ENCODE peak calls at places on chromosomes 12 and 14, in seven cellular contexts. P is K562, Z is SK-N-SH, M is HCT116, K is H1, O is HepG2, J is GM12878. W is an unnamed sample.

GRCh38 chr12:128449146-128449894 is 182.3 kb downstream of the TMEM132C start:
- DNase-seq in K (no peak), O (no peak), J (no peak), Z (peak; percentile 27), M (no peak), P (no peak), W (no peak)

GRCh38 chr14:64569108-64570045 is 19.6 kb downstream of the PPP1R36 start:
- DNase-seq in Z (no peak), J (no peak), O (peak; percentile 10), M (peak; percentile 62), P (no peak), K (no peak), W (peak; percentile 40)

GRCh38 chr14:105419305-105420091 is at the start of gene MTA1:
- DNase-seq in M (no peak), Z (peak; percentile 86), O (peak; percentile 35), P (peak; percentile 78), J (no peak), K (no peak), W (peak; percentile 61)

GRCh38 chr12:87807127-87807526 is 222.1 kb downstream of the C12orf50 start:
- DNase-seq in P (no peak), J (no peak), K (no peak), Z (no peak), M (no peak), O (no peak), W (no peak)

GRCh38 chr14:77347746-77348145 is 26.9 kb downstream of the GSTZ1 start:
- DNase-seq in M (no peak), K (no peak), J (no peak), O (no peak), P (no peak), Z (no peak), W (no peak)

GRCh38 chr12:46181465-46181864 is 87.4 kb downstream of the SLC38A1 start:
- DNase-seq in M (no peak), O (no peak), K (no peak), J (no peak), P (no peak), Z (no peak), W (no peak)

GRCh38 chr14:84401631-84402030 is 1128.3 kb upstream of the FLRT2 start:
- DNase-seq in J (no peak), Z (no peak), P (no peak), K (no peak), O (no peak), M (no peak), W (no peak)

GRCh38 chr14:88470542-88471440 is 84.0 kb downstream of the PTPN21 start:
- DNase-seq in J (no peak), K (no peak), Z (no peak), P (no peak), O (no peak), M (no peak), W (no peak)

GRCh38 chr12:6956332-6956727 is 5.2 kb downstream of the PTPN6 start:
- DNase-seq in J (no peak), O (no peak), Z (peak; percentile 27), M (no peak), P (no peak), K (no peak), W (no peak)

GRCh38 chr14:51474854-51475253 is 176.9 kb upstream of the FRMD6 start:
- DNase-seq in O (no peak), P (no peak), J (no peak), M (no peak), K (no peak), Z (no peak), W (no peak)

GRCh38 chr12:113007166-113007565 is 28.8 kb downstream of the OAS2 start:
- DNase-seq in P (no peak), Z (no peak), K (no peak), J (no peak), O (peak; percentile 41), M (peak; percentile 4), W (no peak)

DNA sequence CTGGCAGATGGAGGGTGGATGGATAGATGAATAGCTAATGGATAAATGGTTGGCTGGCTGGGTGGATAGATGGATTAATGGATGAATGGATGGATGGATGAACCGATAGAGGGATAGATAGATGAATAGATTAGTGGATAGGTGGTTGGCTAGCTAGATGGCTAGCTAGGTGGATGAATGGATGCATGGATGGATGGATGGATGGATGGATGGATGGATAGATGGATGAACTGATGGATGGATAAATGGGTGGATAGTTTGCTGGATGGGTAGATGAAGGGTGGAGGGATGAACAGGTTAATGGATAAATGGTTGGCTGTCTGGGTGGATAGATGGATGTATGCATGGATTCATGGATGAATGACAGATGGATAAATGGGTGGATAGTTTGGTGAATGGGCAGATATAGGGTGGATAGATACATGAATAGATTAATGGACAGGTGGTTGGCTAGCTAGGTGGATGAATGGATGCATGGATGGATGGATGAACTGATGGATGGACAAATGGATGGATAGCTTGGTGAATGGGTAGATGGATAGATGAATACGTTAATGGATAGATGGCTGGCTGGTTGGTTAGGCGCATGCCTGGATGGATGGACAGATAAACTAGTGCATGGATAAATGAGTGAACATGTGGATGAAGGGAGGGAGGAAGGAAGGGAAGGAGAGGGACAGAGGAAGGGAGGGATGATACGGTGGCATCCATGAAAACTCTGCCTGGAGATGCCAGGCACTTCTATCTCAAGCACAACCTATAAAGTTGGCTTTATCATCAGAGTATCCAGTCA is 8.1 kb downstream of the SERPINA9 start:
- DNase-seq in O (no peak), P (no peak), Z (no peak), K (no peak), J (no peak), M (no peak), W (no peak)
- TF ChIP-seq JUND in O (no peak), P (no peak), Z (no peak), K (no peak), J (no peak), M (no peak), W (no peak)

DNA sequence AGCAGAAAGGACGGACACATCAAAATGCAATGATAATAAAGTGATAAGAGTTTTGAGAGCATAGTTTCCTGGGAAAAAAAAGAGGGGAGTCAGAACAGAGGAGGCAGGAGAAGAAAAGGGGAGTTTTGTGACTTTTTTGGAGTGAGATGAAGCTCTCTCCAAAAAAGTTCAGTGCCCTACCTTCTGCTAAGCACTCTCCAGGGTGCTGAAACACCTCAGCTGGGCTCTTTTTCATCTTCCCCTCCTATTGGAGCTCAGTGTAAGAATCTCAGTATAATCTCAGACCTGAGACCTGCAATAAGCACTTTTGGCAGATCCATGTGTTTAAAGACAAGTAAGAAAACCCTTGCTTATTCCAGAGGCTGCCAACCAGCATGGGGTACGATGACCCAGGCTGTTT is 58.9 kb upstream of the SRRM4 start:
- DNase-seq in K (no peak), M (no peak), O (no peak), J (no peak), P (no peak), Z (no peak), W (peak; percentile 38)
- TF ChIP-seq JUND in K (no peak), M (no peak), O (no peak), J (no peak), P (no peak), Z (no peak), W (no peak)

GRCh38 chr14:63223596-63223995 is 19.4 kb downstream of the RHOJ start:
- DNase-seq in P (no peak), J (no peak), M (no peak), Z (no peak), O (no peak), K (no peak), W (no peak)

GRCh38 chr14:63231733-63232132 is 27.5 kb downstream of the RHOJ start:
- DNase-seq in J (no peak), P (no peak), O (no peak), Z (no peak), M (no peak), K (no peak), W (no peak)

GRCh38 chr14:63228221-63228620 is 24.0 kb downstream of the RHOJ start:
- DNase-seq in P (no peak), O (no peak), Z (no peak), M (no peak), K (no peak), J (no peak), W (no peak)

GRCh38 chr14:63224196-63224595 is 20.0 kb downstream of the RHOJ start:
- DNase-seq in P (no peak), Z (no peak), O (no peak), J (no peak), K (no peak), M (no peak), W (no peak)

GRCh38 chr14:63229330-63230059 is 25.3 kb downstream of the RHOJ start:
- DNase-seq in O (no peak), P (no peak), J (no peak), Z (no peak), M (no peak), K (no peak), W (no peak)
- TF ChIP-seq JUND in O (no peak), P (no peak), J (no peak), Z (no peak), M (no peak), K (no peak), W (no peak)

DNA sequence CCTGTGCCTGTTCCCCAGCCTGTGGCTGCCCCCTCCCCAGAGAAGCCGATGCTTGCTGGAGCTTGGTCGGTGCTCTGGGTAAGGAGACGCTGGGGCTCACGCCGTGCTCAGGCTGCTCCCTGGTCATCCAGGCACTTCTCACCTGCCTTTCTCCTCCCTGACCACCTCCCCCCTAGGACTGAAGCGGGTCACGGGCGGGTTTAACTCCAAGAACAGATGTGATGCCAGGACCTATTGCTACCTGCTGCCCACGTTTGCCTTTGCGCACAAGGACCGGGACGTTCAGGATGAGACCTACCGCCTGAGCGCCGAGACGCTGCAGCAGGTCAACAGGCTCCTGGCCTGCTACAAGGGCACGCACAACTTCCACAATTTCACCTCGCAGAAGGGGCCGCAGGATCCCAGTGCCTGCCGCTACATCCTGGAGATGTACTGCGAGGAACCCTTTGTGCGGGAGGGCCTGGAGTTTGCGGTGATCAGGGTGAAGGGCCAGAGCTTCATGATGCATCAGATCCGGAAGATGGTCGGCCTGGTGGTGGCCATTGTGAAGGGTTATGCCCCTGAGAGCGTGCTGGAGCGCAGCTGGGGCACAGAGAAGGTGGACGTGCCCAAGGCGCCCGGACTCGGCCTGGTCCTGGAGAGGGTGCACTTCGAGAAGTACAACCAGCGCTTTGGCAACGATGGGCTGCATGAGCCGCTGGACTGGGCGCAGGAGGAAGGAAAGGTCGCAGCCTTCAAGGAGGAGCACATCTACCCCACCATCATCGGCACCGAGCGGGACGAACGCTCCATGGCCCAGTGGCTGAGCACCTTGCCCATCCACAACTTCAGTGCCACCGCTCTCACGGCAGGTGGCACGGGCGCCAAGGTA is 8.4 kb upstream of the EP400 start:
- DNase-seq in M (no peak), P (no peak), O (no peak), J (no peak), K (no peak), Z (no peak), W (no peak)
- TF ChIP-seq JUND in M (no peak), P (no peak), O (no peak), J (no peak), K (no peak), Z (no peak), W (no peak)

DNA sequence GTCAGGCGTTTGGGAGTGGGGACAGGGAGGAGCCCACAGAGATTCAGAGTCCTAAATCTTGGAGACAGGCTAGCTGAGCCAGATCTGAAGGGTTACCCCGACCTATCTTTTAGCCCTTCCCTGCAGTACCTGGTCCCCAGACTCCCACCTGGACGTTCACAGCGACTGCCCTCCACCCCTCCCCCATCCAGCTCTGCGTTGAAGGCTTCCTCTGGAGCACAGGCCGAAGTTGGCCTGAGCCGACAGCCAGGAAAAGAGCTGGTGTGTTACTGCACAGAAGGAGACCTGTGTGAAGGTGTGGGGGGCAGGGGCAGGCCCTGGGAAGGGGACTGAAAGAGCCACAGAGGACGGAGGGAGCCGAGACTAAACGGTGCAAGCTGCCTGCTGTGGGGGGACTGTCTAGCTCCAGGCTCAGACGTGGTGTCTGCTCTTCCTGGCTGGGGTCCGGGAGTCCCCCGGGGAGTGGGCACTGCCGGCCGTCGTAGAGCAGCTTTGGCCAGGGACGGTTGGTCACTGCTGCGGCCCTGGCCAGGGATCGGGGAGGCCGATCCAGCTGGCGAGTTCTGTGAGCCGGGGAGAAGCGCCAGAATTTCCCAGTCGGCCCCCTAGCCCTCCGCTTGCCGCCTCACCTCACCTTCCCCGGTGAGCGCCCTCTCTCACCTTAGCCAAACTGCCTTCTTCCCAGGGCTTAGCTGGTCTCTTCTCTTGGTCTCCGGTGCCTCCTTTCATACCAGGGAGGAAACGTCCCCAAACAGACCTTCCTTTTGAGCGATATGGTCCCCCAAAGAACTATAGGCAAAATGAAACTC is 869 bp upstream of the COL2A1 start:
- DNase-seq in K (no peak), Z (no peak), O (no peak), J (no peak), P (no peak), M (no peak), W (no peak)
- TF ChIP-seq JUND in K (no peak), Z (no peak), O (no peak), J (no peak), P (no peak), M (no peak), W (no peak)

W was measured in T47D.